ENCODE peak calls at places on chromosomes 13 and 19, in ten cellular contexts. W is pancreas; B is HCT116; Q is CD8-positive, alpha-beta T cell; P is body of pancreas; R is H9; L is ascending aorta; G is astrocyte; X is cardiac muscle cell; T is uterus. C is an unnamed sample. For H3K4me1, the result is how much of the 10 kb centered on the place peaks cover.

GRCh38 chr13:33262069-33262487 is 23.5 kb downstream of the STARD13 start:
- DNase-seq in R (peak), B (peak), Q (no peak), X (no peak), L (no peak), W (no peak), T (peak), G (peak), P (no peak), C (no peak)

GRCh38 chr19:50486823-50487515 is 10.3 kb upstream of the GARIN5A start:
- DNase-seq in Q (peak), P (peak), B (peak), T (no peak), X (peak), L (no peak), G (no peak), W (no peak), R (peak), C (no peak)

GRCh38 chr19:6678690-6679109 is 8.7 kb upstream of the TNFSF14 start:
- DNase-seq in T (no peak), Q (no peak), B (no peak), G (peak), L (no peak), X (no peak), R (no peak), P (no peak), W (no peak), C (no peak)

GRCh38 chr19:46607441-46607841 is 6.3 kb downstream of the CALM3 start:
- DNase-seq in T (no peak), P (peak), B (no peak), L (no peak), G (no peak), Q (no peak), R (no peak), W (no peak), X (no peak), C (peak)

GRCh38 chr19:3243851-3244700 is 19.6 kb downstream of the CELF5 start:
- DNase-seq in B (peak), G (peak), X (peak), T (no peak), Q (peak), L (no peak), R (peak), W (peak), P (no peak), C (no peak)

GRCh38 chr19:46482645-46483044 is 11.3 kb upstream of the PNMA8A start:
- DNase-seq in X (no peak), Q (no peak), G (peak), P (no peak), W (no peak), B (no peak), L (no peak), R (no peak), T (no peak), C (no peak)

GRCh38 chr13:28510066-28510465 is 15.1 kb upstream of the FLT1 start:
- DNase-seq in T (no peak), R (no peak), G (no peak), X (no peak), Q (no peak), B (no peak), P (no peak), W (no peak), L (no peak), C (no peak)

GRCh38 chr13:24159921-24160324 is 597 bp upstream of the SPATA13 start:
- DNase-seq in R (peak), G (no peak), T (no peak), W (peak), B (no peak), P (no peak), L (no peak), X (no peak), Q (no peak), C (no peak)

GRCh38 chr19:48777720-48778119 is 22.4 kb downstream of the FGF21 start:
- DNase-seq in L (no peak), G (no peak), P (no peak), Q (no peak), T (no peak), R (peak), X (no peak), W (no peak), B (no peak), C (no peak)

GRCh38 chr19:50890422-50891252 is 17.4 kb downstream of the KLK2 start:
- DNase-seq in X (no peak), R (no peak), T (no peak), L (no peak), P (no peak), G (peak), B (no peak), W (no peak), Q (no peak), C (no peak)

GRCh38 chr13:42148538-42148937 is 100.1 kb downstream of the DGKH start:
- DNase-seq in T (no peak), R (no peak), G (no peak), P (no peak), B (no peak), L (no peak), Q (no peak), X (no peak), W (no peak), C (no peak)

GRCh38 chr19:4604912-4605311 is 34.4 kb upstream of the TNFAIP8L1 start:
- DNase-seq in P (no peak), L (no peak), B (no peak), W (no peak), T (no peak), R (no peak), G (no peak), Q (no peak), X (no peak), C (no peak)

GRCh38 chr13:112873851-112874750 is 94.9 kb upstream of the MCF2L start:
- DNase-seq in T (peak), R (peak), X (peak), P (peak), Q (peak), G (no peak), W (peak), B (peak), L (no peak), C (peak)

GRCh38 chr19:45779231-45780145 is 2.8 kb downstream of the DMPK start:
- DNase-seq in R (peak), G (no peak), B (peak), L (no peak), T (peak), W (peak), Q (peak), X (peak), P (peak), C (peak)

GRCh38 chr19:39908803-39909202 is 25.6 kb downstream of the FCGBP start:
- DNase-seq in G (no peak), B (no peak), T (no peak), W (no peak), P (no peak), R (no peak), Q (no peak), X (no peak), L (no peak), C (no peak)

GRCh38 chr13:107734891-107735620 is 480.3 kb downstream of the LIG4 start:
- DNase-seq in G (peak), T (no peak), P (no peak), R (no peak), Q (no peak), X (no peak), L (no peak), W (no peak), B (no peak), C (no peak)

GRCh38 chr13:19597523-19597922 is 35.9 kb upstream of the MPHOSPH8 start:
- DNase-seq in G (peak), X (no peak), T (no peak), P (no peak), W (no peak), B (no peak), R (no peak), L (no peak), Q (no peak), C (no peak)

GRCh38 chr13:24161010-24161775 is 673 bp downstream of the SPATA13 start:
- DNase-seq in G (no peak), X (peak), L (no peak), Q (peak), P (peak), B (no peak), R (peak), T (peak), W (peak), C (no peak)

GRCh38 chr13:98454389-98454881 is 122.5 kb downstream of the STK24 start:
- DNase-seq in B (no peak), T (no peak), Q (no peak), G (peak), L (no peak), W (no peak), R (no peak), P (no peak), X (peak), C (no peak)

GRCh38 chr13:105991622-105992254 is 543.7 kb downstream of the EFNB2 start:
- DNase-seq in G (peak), Q (no peak), T (no peak), B (no peak), W (peak), X (no peak), P (peak), R (no peak), L (no peak), C (no peak)

GRCh38 chr13:28495586-28496564 is 947 bp upstream of the FLT1 start:
- DNase-seq in G (no peak), Q (no peak), L (no peak), W (no peak), B (no peak), R (no peak), X (no peak), P (no peak), T (no peak), C (no peak)

GRCh38 chr19:17370026-17370587 is 7.0 kb downstream of the PLVAP start:
- DNase-seq in W (no peak), L (no peak), G (peak), Q (no peak), R (no peak), X (no peak), T (no peak), B (no peak), P (no peak), C (no peak)

GRCh38 chr13:41611385-41611784 is 154.0 kb downstream of the RGCC start:
- DNase-seq in R (no peak), L (no peak), G (no peak), T (no peak), W (no peak), P (no peak), B (no peak), X (no peak), Q (no peak), C (no peak)

GRCh38 chr13:104592545-104593250 is 1526.5 kb upstream of the SLC10A2 start:
- DNase-seq in B (no peak), Q (no peak), G (peak), P (no peak), X (no peak), W (no peak), L (no peak), T (no peak), R (no peak), C (no peak)

GRCh38 chr13:40383132-40383531 is 283.3 kb downstream of the FOXO1 start:
- DNase-seq in Q (no peak), X (no peak), B (no peak), W (no peak), G (no peak), L (no peak), T (no peak), P (no peak), R (peak), C (no peak)

GRCh38 chr19:48668332-48668731 is 4.5 kb downstream of the NTN5 start:
- DNase-seq in W (no peak), L (no peak), P (no peak), B (no peak), T (no peak), Q (no peak), G (no peak), R (no peak), X (no peak), C (no peak)

GRCh38 chr19:14450168-14450874 is 17.2 kb downstream of the PKN1 start:
- DNase-seq in L (no peak), Q (peak), W (no peak), B (peak), X (no peak), R (peak), G (no peak), P (no peak), T (peak), C (no peak)

GRCh38 chr19:48698046-48698445 is 2.3 kb downstream of the FUT2 start:
- DNase-seq in Q (no peak), B (no peak), P (peak), X (no peak), G (peak), L (no peak), T (no peak), R (no peak), W (no peak), C (no peak)

GRCh38 chr19:51066393-51066792 is 1.5 kb upstream of the KLK13 start:
- DNase-seq in W (no peak), P (no peak), X (no peak), T (no peak), G (no peak), R (peak), B (no peak), L (no peak), Q (no peak), C (no peak)

GRCh38 chr13:64912141-64912540 is 2318.0 kb downstream of the PCDH9 start:
- DNase-seq in Q (no peak), P (no peak), R (no peak), L (no peak), X (no peak), T (no peak), B (no peak), G (peak), W (no peak), C (no peak)

GRCh38 chr19:40640744-40641143 is 39.6 kb downstream of the LTBP4 start:
- DNase-seq in W (no peak), B (no peak), Q (no peak), X (no peak), L (no peak), P (no peak), T (peak), R (no peak), G (peak), C (no peak)

GRCh38 chr13:91153372-91153771 is 194.1 kb upstream of the MIR17HG start:
- DNase-seq in P (no peak), T (no peak), B (no peak), R (no peak), L (no peak), G (peak), W (no peak), Q (no peak), X (no peak), C (no peak)

GRCh38 chr13:67023088-67023893 is 206.8 kb downstream of the PCDH9 start:
- DNase-seq in T (no peak), R (peak), P (peak), Q (no peak), B (no peak), G (peak), W (no peak), L (no peak), X (no peak), C (no peak)

DNA sequence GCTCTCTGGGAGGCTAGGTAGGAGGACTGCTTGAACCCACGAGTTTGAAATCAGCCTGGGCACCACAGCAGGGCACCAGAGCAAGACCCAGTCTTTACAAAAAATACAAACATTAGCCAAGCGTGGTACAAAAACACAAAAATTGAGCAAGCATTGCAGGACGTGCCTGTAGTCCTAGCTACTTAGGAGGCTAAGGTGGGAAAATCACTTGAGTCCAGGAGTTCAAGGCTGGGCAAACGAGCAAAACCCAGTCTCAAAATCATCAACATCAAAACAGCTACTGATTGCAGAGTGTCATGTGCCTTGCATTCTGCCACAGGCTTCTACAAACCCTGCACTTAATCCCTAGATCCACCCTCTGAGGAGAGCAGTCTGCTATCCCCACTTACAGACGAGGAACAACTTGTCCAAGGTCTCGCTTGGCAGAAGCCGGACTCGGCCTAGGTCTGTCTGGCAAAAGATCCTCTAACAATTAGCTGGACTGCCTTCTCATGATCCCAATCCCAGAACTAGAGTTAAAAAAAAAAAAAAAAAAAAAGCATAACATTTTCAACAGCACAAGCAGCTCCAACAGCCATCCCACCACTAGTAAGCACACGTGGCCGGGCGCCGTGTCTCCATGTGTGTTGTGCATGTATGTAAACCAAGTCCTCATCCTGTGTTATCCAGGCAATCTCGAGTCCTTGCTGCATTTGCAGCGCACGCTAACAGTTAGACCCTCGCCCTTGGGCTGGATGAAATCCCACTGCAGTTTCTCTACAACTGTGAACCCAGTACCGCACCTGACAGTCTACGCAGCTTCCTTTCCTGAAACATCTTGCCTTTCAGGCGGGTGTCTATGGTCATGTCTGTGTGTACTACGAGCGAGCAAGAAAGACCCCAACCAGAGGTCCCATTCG is 2.0 kb downstream of the PPP6R1 start:
- DNase-seq in W (no peak), T (no peak), Q (no peak), L (no peak), B (no peak), X (no peak), R (no peak), G (no peak), P (no peak), C (no peak)
- H3K4me1 ChIP-seq in W (under half), T (under half), Q (half or more), L (under half), B (under half), X (under half), R (under half), G (under half), P (under half), C (under half)

GRCh38 chr19:33402421-33403220 is 29.1 kb downstream of the CEBPG start:
- DNase-seq in W (peak), X (no peak), P (peak), B (no peak), Q (no peak), L (no peak), R (no peak), G (no peak), T (no peak), C (no peak)
- TF ChIP-seq CTCF in W (no peak), X (no peak), P (no peak), B (peak), Q (no peak), L (no peak), R (no peak), G (no peak), T (no peak), C (no peak)

GRCh38 chr13:114080739-114081561 is 51.5 kb downstream of the RASA3 start:
- DNase-seq in X (no peak), L (no peak), G (no peak), R (no peak), P (peak), B (no peak), T (peak), Q (no peak), W (no peak), C (peak)

GRCh38 chr13:114081761-114082681 is 50.4 kb downstream of the RASA3 start:
- DNase-seq in L (no peak), W (peak), T (no peak), X (no peak), G (no peak), R (no peak), P (peak), Q (no peak), B (no peak), C (peak)

GRCh38 chr13:114077938-114078335 is 54.5 kb downstream of the RASA3 start:
- DNase-seq in W (no peak), L (no peak), T (peak), X (no peak), G (peak), B (no peak), R (no peak), Q (no peak), P (peak), C (no peak)

GRCh38 chr13:114078501-114079451 is 53.6 kb downstream of the RASA3 start:
- DNase-seq in R (no peak), Q (peak), T (peak), P (peak), W (no peak), G (peak), B (no peak), L (no peak), X (no peak), C (peak)

DNA sequence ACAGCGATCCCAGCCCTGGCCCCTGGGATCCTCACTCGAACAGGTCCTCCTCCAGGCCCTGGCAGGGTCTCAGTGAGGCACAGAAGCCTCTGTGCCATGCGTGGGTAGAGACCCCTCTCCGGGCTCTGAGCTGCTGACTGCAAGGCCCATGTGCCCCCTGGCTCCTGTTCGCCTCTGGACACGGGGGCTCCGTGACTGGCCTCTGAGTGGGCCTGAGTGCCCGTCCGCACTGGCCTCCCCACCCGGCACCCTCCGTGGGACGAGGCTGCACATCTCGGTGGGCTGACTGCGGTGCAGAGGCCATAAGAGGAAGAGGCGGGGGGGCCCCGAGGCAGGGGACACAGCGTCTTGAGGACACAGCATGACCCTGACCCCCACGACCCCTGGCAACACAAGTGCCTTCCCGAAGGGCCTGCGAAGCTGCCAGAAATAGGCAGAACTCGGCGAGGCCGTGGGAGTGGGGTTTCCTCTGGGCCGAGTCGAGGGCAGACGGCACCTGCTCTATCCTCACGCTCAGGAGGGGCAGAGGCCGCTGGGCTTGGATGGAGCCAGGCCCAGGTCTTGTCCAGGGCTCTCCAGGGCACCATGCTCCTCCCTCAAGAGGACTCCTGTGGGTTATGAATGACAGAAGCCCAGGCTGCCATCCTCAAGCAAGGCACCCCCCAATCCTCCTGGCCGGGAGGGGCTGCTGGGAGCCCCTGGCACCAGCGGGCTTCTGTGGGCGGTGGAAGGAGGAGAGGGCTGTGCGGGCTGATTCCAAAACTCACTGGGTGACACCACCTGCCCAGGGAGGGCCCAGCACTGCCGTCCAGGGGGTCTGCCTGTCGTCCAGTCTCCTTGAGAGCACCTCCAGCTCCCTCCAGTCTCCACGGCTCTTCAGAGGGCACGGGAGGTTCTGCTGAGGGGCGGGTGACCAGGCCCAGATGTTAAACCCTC is 52.6 kb downstream of the RASA3 start:
- DNase-seq in X (no peak), P (peak), G (no peak), R (no peak), W (no peak), B (no peak), T (peak), L (no peak), Q (no peak), C (peak)
- H3K27ac ChIP-seq in X (no peak), P (peak), G (no peak), R (no peak), W (no peak), B (no peak), T (peak), L (peak), Q (no peak), C (peak)

DNA sequence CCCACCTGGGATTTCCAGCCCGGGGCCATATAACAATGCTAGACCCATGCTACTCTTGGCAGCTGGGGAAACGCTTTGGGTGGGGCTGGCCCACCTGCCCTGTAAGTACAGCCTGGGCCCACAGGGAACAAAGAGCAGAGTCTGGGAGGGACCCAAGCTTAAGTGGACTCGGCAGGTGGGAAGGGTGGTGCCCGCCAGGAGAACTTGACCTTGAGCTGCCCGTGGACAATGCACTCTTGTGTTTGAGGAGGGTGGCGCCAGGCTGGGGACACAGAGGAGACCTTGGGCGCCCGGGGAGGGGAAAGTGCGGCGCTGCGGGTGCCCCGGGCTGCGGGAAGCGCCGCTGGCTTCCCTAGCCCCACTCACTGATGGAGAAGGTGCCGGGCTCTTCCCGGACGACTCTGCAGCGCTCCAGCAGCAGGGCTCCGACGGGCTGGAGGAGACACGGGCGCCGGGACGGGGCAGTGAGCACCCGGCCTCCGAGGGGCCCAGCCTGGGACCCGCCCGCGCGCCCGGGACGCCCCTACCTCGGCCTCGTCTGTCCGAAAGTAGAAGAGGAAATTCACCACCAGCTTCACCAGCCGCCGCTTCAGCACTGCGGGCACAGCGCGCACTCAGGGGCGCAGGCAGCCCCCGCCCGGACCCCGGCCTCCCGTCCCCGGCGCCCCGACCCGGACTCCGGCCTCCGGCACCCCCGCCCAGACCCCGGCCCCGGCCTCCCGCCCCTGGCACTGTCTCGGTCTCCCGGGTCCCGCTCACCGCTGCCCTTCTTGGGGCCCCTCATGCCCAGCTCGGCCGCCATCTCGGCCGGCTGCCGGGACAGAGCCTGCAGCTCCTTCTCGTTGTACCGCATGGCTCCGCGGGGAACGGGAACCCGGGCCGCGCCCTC is 489 bp downstream of the PLEKHJ1 start:
- DNase-seq in R (no peak), Q (no peak), B (no peak), L (no peak), P (peak), T (no peak), G (no peak), X (peak), W (peak), C (no peak)
- H3K4me1 ChIP-seq in R (under half), Q (under half), B (under half), L (under half), P (half or more), T (under half), G (half or more), X (under half), W (under half), C (half or more)